ENCODE peak calls at places on chromosome 21, in six cellular contexts. One of them, this sample, is unnamed. For H3K4me1, the result is how much of the 10 kb centered on the place peaks cover.

GRCh38 chr21:32580949-32581348 is 4.4 kb downstream of the TCP10L start:
- DNase-seq in sigmoid colon: no peak
- DNase-seq in heart left ventricle: no peak
- DNase-seq in body of pancreas: no peak
- DNase-seq in tibial nerve: no peak
- DNase-seq in transverse colon: no peak
- DNase-seq in this sample: no peak

GRCh38 chr21:45318556-45319341 is 31.1 kb upstream of the POFUT2 start:
- DNase-seq in tibial nerve: no peak
- DNase-seq in body of pancreas: peak
- DNase-seq in transverse colon: peak
- DNase-seq in heart left ventricle: peak
- DNase-seq in sigmoid colon: peak
- DNase-seq in this sample: peak

GRCh38 chr21:34818663-34819158 is 149.9 kb downstream of the CLIC6 start:
- DNase-seq in heart left ventricle: no peak
- DNase-seq in tibial nerve: no peak
- DNase-seq in sigmoid colon: no peak
- DNase-seq in body of pancreas: no peak
- DNase-seq in transverse colon: no peak
- DNase-seq in this sample: no peak

GRCh38 chr21:33024278-33025103 is 1.2 kb upstream of the OLIG2 start:
- DNase-seq in heart left ventricle: no peak
- DNase-seq in transverse colon: no peak
- DNase-seq in tibial nerve: no peak
- DNase-seq in body of pancreas: no peak
- DNase-seq in sigmoid colon: no peak
- DNase-seq in this sample: no peak

GRCh38 chr21:44817914-44818635 is at the start of gene SUMO3:
- DNase-seq in transverse colon: peak
- DNase-seq in sigmoid colon: peak
- DNase-seq in heart left ventricle: peak
- DNase-seq in body of pancreas: peak
- DNase-seq in tibial nerve: peak
- DNase-seq in this sample: peak

GRCh38 chr21:28310711-28311110 is 682.0 kb downstream of the LTN1 start:
- DNase-seq in sigmoid colon: no peak
- DNase-seq in heart left ventricle: no peak
- DNase-seq in body of pancreas: no peak
- DNase-seq in transverse colon: no peak
- DNase-seq in tibial nerve: no peak
- DNase-seq in this sample: no peak

GRCh38 chr21:21688877-21689276 is 690.7 kb downstream of the NCAM2 start:
- DNase-seq in sigmoid colon: no peak
- DNase-seq in transverse colon: no peak
- DNase-seq in heart left ventricle: peak
- DNase-seq in tibial nerve: no peak
- DNase-seq in body of pancreas: no peak
- DNase-seq in this sample: no peak

GRCh38 chr21:23968722-23969647 is 1638.3 kb downstream of the MRPL39 start:
- DNase-seq in heart left ventricle: no peak
- DNase-seq in sigmoid colon: no peak
- DNase-seq in body of pancreas: peak
- DNase-seq in tibial nerve: peak
- DNase-seq in transverse colon: peak
- DNase-seq in this sample: peak

GRCh38 chr21:21387891-21388290 is 389.7 kb downstream of the NCAM2 start:
- DNase-seq in tibial nerve: no peak
- DNase-seq in heart left ventricle: no peak
- DNase-seq in body of pancreas: no peak
- DNase-seq in transverse colon: no peak
- DNase-seq in sigmoid colon: no peak
- DNase-seq in this sample: no peak

GRCh38 chr21:32807717-32808380 is 36.3 kb upstream of the PAXBP1 start:
- DNase-seq in sigmoid colon: no peak
- DNase-seq in tibial nerve: no peak
- DNase-seq in heart left ventricle: no peak
- DNase-seq in body of pancreas: no peak
- DNase-seq in transverse colon: peak
- DNase-seq in this sample: no peak

GRCh38 chr21:14454642-14455009 is 71.7 kb upstream of the HSPA13 start:
- DNase-seq in tibial nerve: no peak
- DNase-seq in body of pancreas: no peak
- DNase-seq in sigmoid colon: no peak
- DNase-seq in heart left ventricle: no peak
- DNase-seq in transverse colon: no peak
- DNase-seq in this sample: no peak

GRCh38 chr21:21714396-21714795 is 716.2 kb downstream of the NCAM2 start:
- DNase-seq in body of pancreas: no peak
- DNase-seq in tibial nerve: no peak
- DNase-seq in heart left ventricle: no peak
- DNase-seq in sigmoid colon: no peak
- DNase-seq in transverse colon: no peak
- DNase-seq in this sample: no peak

GRCh38 chr21:23936224-23936623 is 1671.1 kb downstream of the MRPL39 start:
- DNase-seq in transverse colon: no peak
- DNase-seq in heart left ventricle: no peak
- DNase-seq in sigmoid colon: no peak
- DNase-seq in tibial nerve: peak
- DNase-seq in body of pancreas: peak
- DNase-seq in this sample: no peak

GRCh38 chr21:25313891-25314646 is 293.2 kb downstream of the MRPL39 start:
- DNase-seq in sigmoid colon: no peak
- DNase-seq in body of pancreas: no peak
- DNase-seq in tibial nerve: no peak
- DNase-seq in transverse colon: no peak
- DNase-seq in heart left ventricle: no peak
- DNase-seq in this sample: no peak

GRCh38 chr21:25927195-25927880 is 192.6 kb downstream of the GABPA start:
- DNase-seq in sigmoid colon: no peak
- DNase-seq in heart left ventricle: no peak
- DNase-seq in transverse colon: no peak
- DNase-seq in body of pancreas: no peak
- DNase-seq in tibial nerve: no peak
- DNase-seq in this sample: no peak

GRCh38 chr21:31721381-31721780 is 10.5 kb downstream of the SCAF4 start:
- DNase-seq in tibial nerve: no peak
- DNase-seq in sigmoid colon: no peak
- DNase-seq in transverse colon: no peak
- DNase-seq in heart left ventricle: no peak
- DNase-seq in body of pancreas: no peak
- DNase-seq in this sample: no peak

GRCh38 chr21:35019631-35020032 is 29.5 kb downstream of the RUNX1 start:
- DNase-seq in sigmoid colon: no peak
- DNase-seq in tibial nerve: no peak
- DNase-seq in body of pancreas: peak
- DNase-seq in heart left ventricle: no peak
- DNase-seq in transverse colon: peak
- DNase-seq in this sample: no peak

GRCh38 chr21:30044447-30045064 is 104.8 kb upstream of the GRIK1 start:
- DNase-seq in heart left ventricle: no peak
- DNase-seq in tibial nerve: peak
- DNase-seq in transverse colon: no peak
- DNase-seq in sigmoid colon: no peak
- DNase-seq in body of pancreas: peak
- DNase-seq in this sample: no peak

GRCh38 chr21:29238052-29238966 is 60.4 kb upstream of the BACH1 start:
- DNase-seq in tibial nerve: no peak
- DNase-seq in transverse colon: no peak
- DNase-seq in heart left ventricle: no peak
- DNase-seq in body of pancreas: no peak
- DNase-seq in sigmoid colon: no peak
- DNase-seq in this sample: no peak

GRCh38 chr21:45029298-45029967 is 44.9 kb upstream of the ADARB1 start:
- DNase-seq in tibial nerve: no peak
- DNase-seq in body of pancreas: peak
- DNase-seq in sigmoid colon: no peak
- DNase-seq in heart left ventricle: no peak
- DNase-seq in transverse colon: no peak
- DNase-seq in this sample: peak

GRCh38 chr21:33380483-33380998 is 22.7 kb upstream of the IFNGR2 start:
- DNase-seq in body of pancreas: peak
- DNase-seq in heart left ventricle: peak
- DNase-seq in sigmoid colon: peak
- DNase-seq in transverse colon: peak
- DNase-seq in tibial nerve: peak
- DNase-seq in this sample: peak

GRCh38 chr21:28253378-28253777 is 739.3 kb downstream of the LTN1 start:
- DNase-seq in heart left ventricle: no peak
- DNase-seq in body of pancreas: no peak
- DNase-seq in sigmoid colon: no peak
- DNase-seq in transverse colon: no peak
- DNase-seq in tibial nerve: no peak
- DNase-seq in this sample: no peak

GRCh38 chr21:28704746-28705145 is 287.9 kb downstream of the LTN1 start:
- DNase-seq in heart left ventricle: no peak
- DNase-seq in transverse colon: no peak
- DNase-seq in body of pancreas: no peak
- DNase-seq in sigmoid colon: no peak
- DNase-seq in tibial nerve: peak
- DNase-seq in this sample: no peak

DNA sequence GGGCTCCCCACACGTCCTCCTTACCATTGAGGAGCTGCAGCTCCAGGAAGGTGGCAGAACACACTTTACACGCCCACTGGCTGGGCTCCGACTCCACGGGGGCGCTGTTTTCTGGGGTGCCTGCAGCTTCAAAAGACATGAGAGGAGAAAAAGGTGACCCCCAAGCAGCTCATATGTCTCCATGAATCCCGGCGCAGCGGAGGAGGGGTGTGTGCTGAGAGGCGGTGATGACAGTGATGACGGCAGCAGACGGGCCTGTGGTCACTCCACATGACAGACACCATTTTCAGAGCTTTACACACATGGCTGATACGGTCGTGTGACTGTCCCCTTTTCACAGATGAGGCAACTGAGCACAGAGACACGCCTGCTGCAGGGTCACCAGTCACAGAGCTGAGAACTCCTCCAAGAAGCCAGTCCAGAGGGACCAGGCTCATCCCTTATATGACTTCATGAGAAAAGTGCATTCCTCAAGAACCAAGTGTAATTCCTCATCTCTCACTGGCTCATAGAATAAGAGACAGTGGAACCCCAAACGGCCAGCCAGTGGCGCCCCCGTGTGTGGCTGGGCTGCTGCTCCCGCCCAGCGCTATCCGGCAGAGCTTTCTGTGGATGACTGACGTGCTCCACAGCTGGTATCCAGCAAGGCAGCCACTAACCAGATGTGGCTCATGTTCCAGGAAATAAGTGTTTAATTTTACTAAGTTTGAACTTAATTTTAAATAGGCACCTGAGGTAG is 31.9 kb downstream of the PRDM15 start:
- DNase-seq in body of pancreas: no peak
- DNase-seq in sigmoid colon: peak
- DNase-seq in tibial nerve: no peak
- DNase-seq in transverse colon: no peak
- DNase-seq in heart left ventricle: no peak
- DNase-seq in this sample: peak
- H3K4me1 ChIP-seq in body of pancreas: under half
- H3K4me1 ChIP-seq in sigmoid colon: under half
- H3K4me1 ChIP-seq in tibial nerve: under half
- H3K4me1 ChIP-seq in transverse colon: under half
- H3K4me1 ChIP-seq in heart left ventricle: under half
- H3K4me1 ChIP-seq in this sample: under half

GRCh38 chr21:37410639-37411038 is 44.1 kb downstream of the DYRK1A start:
- DNase-seq in transverse colon: no peak
- DNase-seq in body of pancreas: no peak
- DNase-seq in sigmoid colon: no peak
- DNase-seq in tibial nerve: no peak
- DNase-seq in heart left ventricle: no peak
- DNase-seq in this sample: no peak

GRCh38 chr21:37413553-37414291 is 47.1 kb downstream of the DYRK1A start:
- DNase-seq in transverse colon: no peak
- DNase-seq in tibial nerve: no peak
- DNase-seq in heart left ventricle: no peak
- DNase-seq in sigmoid colon: no peak
- DNase-seq in body of pancreas: no peak
- DNase-seq in this sample: no peak

GRCh38 chr21:37414292-37415253 is 48.0 kb downstream of the DYRK1A start:
- DNase-seq in tibial nerve: no peak
- DNase-seq in heart left ventricle: no peak
- DNase-seq in body of pancreas: no peak
- DNase-seq in sigmoid colon: no peak
- DNase-seq in transverse colon: no peak
- DNase-seq in this sample: no peak

GRCh38 chr21:37415938-37416337 is 49.4 kb downstream of the DYRK1A start:
- DNase-seq in body of pancreas: no peak
- DNase-seq in heart left ventricle: no peak
- DNase-seq in transverse colon: no peak
- DNase-seq in tibial nerve: no peak
- DNase-seq in sigmoid colon: no peak
- DNase-seq in this sample: no peak

GRCh38 chr21:37412603-37413360 is 46.2 kb downstream of the DYRK1A start:
- DNase-seq in body of pancreas: no peak
- DNase-seq in sigmoid colon: no peak
- DNase-seq in tibial nerve: no peak
- DNase-seq in transverse colon: no peak
- DNase-seq in heart left ventricle: no peak
- DNase-seq in this sample: no peak
- TF ChIP-seq POLR2A in body of pancreas: no peak
- TF ChIP-seq POLR2A in sigmoid colon: no peak
- TF ChIP-seq POLR2A in tibial nerve: no peak
- TF ChIP-seq POLR2A in transverse colon: no peak
- TF ChIP-seq POLR2A in heart left ventricle: no peak
- TF ChIP-seq POLR2A in this sample: no peak

GRCh38 chr21:43771698-43772367 is 4.3 kb downstream of the CSTB start:
- DNase-seq in sigmoid colon: no peak
- DNase-seq in tibial nerve: no peak
- DNase-seq in transverse colon: no peak
- DNase-seq in body of pancreas: no peak
- DNase-seq in heart left ventricle: no peak
- DNase-seq in this sample: no peak
- H3K4me1 ChIP-seq in sigmoid colon: under half
- H3K4me1 ChIP-seq in tibial nerve: under half
- H3K4me1 ChIP-seq in transverse colon: under half
- H3K4me1 ChIP-seq in body of pancreas: under half
- H3K4me1 ChIP-seq in heart left ventricle: under half
- H3K4me1 ChIP-seq in this sample: under half

DNA sequence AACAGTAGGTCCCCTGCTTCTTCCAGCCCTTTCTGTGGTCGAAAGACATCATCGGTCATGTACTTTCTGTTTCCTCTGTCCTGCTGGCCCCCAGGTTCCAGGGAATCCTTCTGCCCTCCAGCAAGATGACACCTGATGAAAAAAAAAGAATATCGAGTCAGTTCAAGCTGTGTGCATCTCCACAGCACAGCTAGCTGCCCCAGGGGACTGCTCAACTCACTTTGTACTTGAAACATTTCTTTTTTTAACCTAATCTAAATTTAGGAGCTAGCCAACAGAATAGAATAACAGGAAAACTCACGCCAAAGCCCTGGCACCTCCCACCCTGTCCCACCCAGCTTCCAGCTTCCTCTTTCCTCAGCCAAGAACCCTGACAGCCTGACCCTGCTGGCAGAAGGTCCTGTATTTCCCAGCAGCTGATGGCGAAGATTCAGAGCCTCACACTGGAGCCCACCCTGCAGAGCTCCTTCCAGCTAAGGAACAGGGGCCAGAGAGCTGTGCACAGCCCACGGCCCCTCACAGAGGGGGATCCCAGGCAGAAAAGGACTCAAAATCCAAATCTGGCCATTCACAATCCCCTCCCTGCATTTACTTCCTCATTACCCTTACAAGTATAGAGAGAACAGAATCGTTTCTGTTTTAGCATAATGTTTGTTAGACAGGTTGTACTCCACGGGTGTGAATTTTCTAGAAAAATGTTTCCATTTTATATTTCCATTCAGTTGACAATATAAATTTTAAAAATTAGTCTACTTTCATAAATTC is 176.4 kb downstream of the PSMG1 start:
- DNase-seq in body of pancreas: peak
- DNase-seq in heart left ventricle: peak
- DNase-seq in sigmoid colon: no peak
- DNase-seq in transverse colon: peak
- DNase-seq in tibial nerve: peak
- DNase-seq in this sample: no peak
- TF ChIP-seq POLR2A in body of pancreas: peak
- TF ChIP-seq POLR2A in heart left ventricle: no peak
- TF ChIP-seq POLR2A in sigmoid colon: no peak
- TF ChIP-seq POLR2A in transverse colon: no peak
- TF ChIP-seq POLR2A in tibial nerve: no peak
- TF ChIP-seq POLR2A in this sample: no peak

This sample was measured in spleen.